ENCODE peak calls at places on chromosomes 6 and 20, in nine cellular contexts. One of them, this sample, is unnamed.

GRCh38 chr6:121310495-121310894 is 23.8 kb downstream of the TBC1D32 start:
- DNase-seq in transverse colon: no peak
- DNase-seq in CD4-positive, alpha-beta memory T cell: no peak
- DNase-seq in neural progenitor cell: no peak
- DNase-seq in right cardiac atrium: no peak
- DNase-seq in H9: no peak
- DNase-seq in adrenal gland: no peak
- DNase-seq in mammary epithelial cell: no peak
- DNase-seq in endothelial cell of umbilical vein: no peak
- DNase-seq in this sample: no peak

GRCh38 chr20:36919715-36920333 is 31.7 kb downstream of the SAMHD1 start:
- DNase-seq in endothelial cell of umbilical vein: peak; percentile 67
- DNase-seq in H9: no peak
- DNase-seq in neural progenitor cell: peak; percentile 66
- DNase-seq in mammary epithelial cell: peak; percentile 42
- DNase-seq in transverse colon: no peak
- DNase-seq in right cardiac atrium: no peak
- DNase-seq in CD4-positive, alpha-beta memory T cell: peak; percentile 61
- DNase-seq in adrenal gland: peak; percentile 39
- DNase-seq in this sample: no peak

GRCh38 chr6:106746660-106747059 is 117.3 kb downstream of the QRSL1 start:
- DNase-seq in adrenal gland: no peak
- DNase-seq in CD4-positive, alpha-beta memory T cell: no peak
- DNase-seq in mammary epithelial cell: peak; percentile 100
- DNase-seq in transverse colon: no peak
- DNase-seq in neural progenitor cell: no peak
- DNase-seq in right cardiac atrium: no peak
- DNase-seq in endothelial cell of umbilical vein: no peak
- DNase-seq in H9: no peak
- DNase-seq in this sample: peak; percentile 100

GRCh38 chr20:60482201-60482600 is 524.0 kb downstream of the CDH26 start:
- DNase-seq in CD4-positive, alpha-beta memory T cell: no peak
- DNase-seq in H9: no peak
- DNase-seq in transverse colon: no peak
- DNase-seq in endothelial cell of umbilical vein: no peak
- DNase-seq in mammary epithelial cell: no peak
- DNase-seq in adrenal gland: no peak
- DNase-seq in right cardiac atrium: no peak
- DNase-seq in neural progenitor cell: no peak
- DNase-seq in this sample: no peak

GRCh38 chr20:56111951-56112730 is 106.8 kb upstream of the CBLN4 start:
- DNase-seq in CD4-positive, alpha-beta memory T cell: no peak
- DNase-seq in neural progenitor cell: no peak
- DNase-seq in transverse colon: no peak
- DNase-seq in endothelial cell of umbilical vein: no peak
- DNase-seq in adrenal gland: no peak
- DNase-seq in H9: no peak
- DNase-seq in right cardiac atrium: no peak
- DNase-seq in mammary epithelial cell: peak; percentile 32
- DNase-seq in this sample: no peak

GRCh38 chr6:27791182-27791939 is 120.8 kb downstream of the OR2B2 start:
- DNase-seq in CD4-positive, alpha-beta memory T cell: no peak
- DNase-seq in right cardiac atrium: peak; percentile 72
- DNase-seq in endothelial cell of umbilical vein: peak; percentile 88
- DNase-seq in transverse colon: peak; percentile 54
- DNase-seq in adrenal gland: peak; percentile 48
- DNase-seq in neural progenitor cell: peak; percentile 65
- DNase-seq in mammary epithelial cell: peak; percentile 85
- DNase-seq in H9: peak; percentile 70
- DNase-seq in this sample: peak; percentile 27

GRCh38 chr20:13819885-13820645 is 35.2 kb downstream of the NDUFAF5 start:
- DNase-seq in transverse colon: no peak
- DNase-seq in CD4-positive, alpha-beta memory T cell: no peak
- DNase-seq in neural progenitor cell: peak; percentile 59
- DNase-seq in mammary epithelial cell: peak; percentile 74
- DNase-seq in adrenal gland: no peak
- DNase-seq in right cardiac atrium: peak; percentile 43
- DNase-seq in H9: peak; percentile 38
- DNase-seq in endothelial cell of umbilical vein: peak; percentile 60
- DNase-seq in this sample: peak; percentile 31

GRCh38 chr20:40583195-40583594 is 105.8 kb downstream of the MAFB start:
- DNase-seq in right cardiac atrium: peak; percentile 70
- DNase-seq in mammary epithelial cell: no peak
- DNase-seq in neural progenitor cell: no peak
- DNase-seq in transverse colon: peak; percentile 19
- DNase-seq in adrenal gland: no peak
- DNase-seq in H9: no peak
- DNase-seq in endothelial cell of umbilical vein: no peak
- DNase-seq in CD4-positive, alpha-beta memory T cell: no peak
- DNase-seq in this sample: no peak

GRCh38 chr6:149334682-149335160 is 17.2 kb downstream of the TAB2 start:
- DNase-seq in CD4-positive, alpha-beta memory T cell: no peak
- DNase-seq in transverse colon: no peak
- DNase-seq in endothelial cell of umbilical vein: peak; percentile 83
- DNase-seq in neural progenitor cell: no peak
- DNase-seq in H9: no peak
- DNase-seq in right cardiac atrium: peak; percentile 50
- DNase-seq in adrenal gland: no peak
- DNase-seq in mammary epithelial cell: peak; percentile 76
- DNase-seq in this sample: peak; percentile 57

GRCh38 chr6:156013155-156013554 is 557.5 kb upstream of the NOX3 start:
- DNase-seq in adrenal gland: no peak
- DNase-seq in H9: no peak
- DNase-seq in neural progenitor cell: no peak
- DNase-seq in right cardiac atrium: no peak
- DNase-seq in mammary epithelial cell: no peak
- DNase-seq in endothelial cell of umbilical vein: peak; percentile 50
- DNase-seq in transverse colon: no peak
- DNase-seq in CD4-positive, alpha-beta memory T cell: no peak
- DNase-seq in this sample: no peak

GRCh38 chr6:84779380-84779779 is 15.0 kb upstream of the TBX18 start:
- DNase-seq in CD4-positive, alpha-beta memory T cell: no peak
- DNase-seq in endothelial cell of umbilical vein: no peak
- DNase-seq in right cardiac atrium: no peak
- DNase-seq in mammary epithelial cell: no peak
- DNase-seq in transverse colon: no peak
- DNase-seq in adrenal gland: no peak
- DNase-seq in neural progenitor cell: no peak
- DNase-seq in H9: peak; percentile 32
- DNase-seq in this sample: no peak

GRCh38 chr6:137222376-137222775 is 3.2 kb upstream of the IFNGR1 start:
- DNase-seq in CD4-positive, alpha-beta memory T cell: no peak
- DNase-seq in neural progenitor cell: no peak
- DNase-seq in endothelial cell of umbilical vein: peak; percentile 85
- DNase-seq in transverse colon: no peak
- DNase-seq in mammary epithelial cell: no peak
- DNase-seq in adrenal gland: no peak
- DNase-seq in H9: no peak
- DNase-seq in right cardiac atrium: no peak
- DNase-seq in this sample: no peak

GRCh38 chr20:46631212-46631869 is 19.9 kb downstream of the SLC13A3 start:
- DNase-seq in adrenal gland: peak; percentile 23
- DNase-seq in neural progenitor cell: peak; percentile 40
- DNase-seq in CD4-positive, alpha-beta memory T cell: no peak
- DNase-seq in right cardiac atrium: no peak
- DNase-seq in endothelial cell of umbilical vein: no peak
- DNase-seq in H9: no peak
- DNase-seq in transverse colon: no peak
- DNase-seq in mammary epithelial cell: peak; percentile 26
- DNase-seq in this sample: no peak
- H3K27ac ChIP-seq in adrenal gland: no peak overlapping the region
- H3K27ac ChIP-seq in neural progenitor cell: no peak overlapping the region
- H3K27ac ChIP-seq in CD4-positive, alpha-beta memory T cell: no peak overlapping the region
- H3K27ac ChIP-seq in right cardiac atrium: no peak overlapping the region
- H3K27ac ChIP-seq in endothelial cell of umbilical vein: no peak overlapping the region
- H3K27ac ChIP-seq in H9: no peak overlapping the region
- H3K27ac ChIP-seq in transverse colon: no peak overlapping the region
- H3K27ac ChIP-seq in mammary epithelial cell: no peak overlapping the region
- H3K27ac ChIP-seq in this sample: no peak overlapping the region

DNA sequence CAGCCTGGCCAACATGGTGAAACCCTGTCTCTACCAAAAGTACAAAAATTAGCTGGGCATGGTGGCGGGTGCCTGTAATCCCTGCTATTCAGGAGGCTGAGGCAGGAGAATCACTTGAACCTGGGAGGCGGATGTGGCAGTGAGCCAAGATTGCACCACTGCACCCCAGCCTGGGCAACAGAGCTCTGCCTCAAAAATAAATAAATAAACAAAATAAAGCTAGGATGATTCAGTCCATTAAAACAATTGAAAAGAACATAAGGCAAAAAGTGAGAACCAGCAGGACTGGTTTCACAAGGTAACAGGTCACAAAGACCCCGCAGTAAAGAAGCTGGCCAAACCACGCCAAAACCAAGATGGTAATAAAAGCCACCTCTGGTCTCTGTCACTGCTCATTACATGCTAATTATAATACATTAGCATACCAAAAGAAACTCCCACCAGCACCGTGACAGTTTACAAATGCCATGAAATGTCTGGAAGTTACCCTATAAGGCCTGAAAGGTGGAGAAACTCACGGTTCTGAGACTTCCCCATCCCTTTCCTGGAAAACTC is 10.4 kb downstream of the LAMA4 start:
- DNase-seq in adrenal gland: no peak
- DNase-seq in H9: no peak
- DNase-seq in neural progenitor cell: no peak
- DNase-seq in transverse colon: no peak
- DNase-seq in CD4-positive, alpha-beta memory T cell: no peak
- DNase-seq in mammary epithelial cell: peak; percentile 8
- DNase-seq in right cardiac atrium: peak; percentile 56
- DNase-seq in endothelial cell of umbilical vein: peak; percentile 16
- DNase-seq in this sample: no peak
- H3K27ac ChIP-seq in adrenal gland: no peak overlapping the region
- H3K27ac ChIP-seq in H9: no peak overlapping the region
- H3K27ac ChIP-seq in neural progenitor cell: no peak overlapping the region
- H3K27ac ChIP-seq in transverse colon: peak overlapping the region; percentile 89
- H3K27ac ChIP-seq in CD4-positive, alpha-beta memory T cell: no peak overlapping the region
- H3K27ac ChIP-seq in mammary epithelial cell: no peak overlapping the region
- H3K27ac ChIP-seq in right cardiac atrium: peak overlapping the region; percentile 37
- H3K27ac ChIP-seq in endothelial cell of umbilical vein: peak overlapping the region; percentile 6
- H3K27ac ChIP-seq in this sample: no peak overlapping the region

GRCh38 chr20:62742550-62742949 is 33.9 kb downstream of the NTSR1 start:
- DNase-seq in adrenal gland: no peak
- DNase-seq in H9: no peak
- DNase-seq in mammary epithelial cell: no peak
- DNase-seq in CD4-positive, alpha-beta memory T cell: no peak
- DNase-seq in endothelial cell of umbilical vein: no peak
- DNase-seq in right cardiac atrium: no peak
- DNase-seq in neural progenitor cell: no peak
- DNase-seq in transverse colon: peak; percentile 1
- DNase-seq in this sample: no peak
- H3K27ac ChIP-seq in adrenal gland: no peak overlapping the region
- H3K27ac ChIP-seq in H9: no peak overlapping the region
- H3K27ac ChIP-seq in mammary epithelial cell: no peak overlapping the region
- H3K27ac ChIP-seq in CD4-positive, alpha-beta memory T cell: no peak overlapping the region
- H3K27ac ChIP-seq in endothelial cell of umbilical vein: no peak overlapping the region
- H3K27ac ChIP-seq in right cardiac atrium: no peak overlapping the region
- H3K27ac ChIP-seq in neural progenitor cell: no peak overlapping the region
- H3K27ac ChIP-seq in transverse colon: no peak overlapping the region
- H3K27ac ChIP-seq in this sample: no peak overlapping the region

GRCh38 chr6:11459002-11459658 is 78.4 kb upstream of the TMEM170B start:
- DNase-seq in right cardiac atrium: no peak
- DNase-seq in endothelial cell of umbilical vein: no peak
- DNase-seq in H9: no peak
- DNase-seq in CD4-positive, alpha-beta memory T cell: no peak
- DNase-seq in adrenal gland: no peak
- DNase-seq in neural progenitor cell: peak; percentile 40
- DNase-seq in transverse colon: no peak
- DNase-seq in mammary epithelial cell: no peak
- DNase-seq in this sample: no peak
- H3K27ac ChIP-seq in right cardiac atrium: no peak overlapping the region
- H3K27ac ChIP-seq in endothelial cell of umbilical vein: no peak overlapping the region
- H3K27ac ChIP-seq in H9: no peak overlapping the region
- H3K27ac ChIP-seq in CD4-positive, alpha-beta memory T cell: no peak overlapping the region
- H3K27ac ChIP-seq in adrenal gland: no peak overlapping the region
- H3K27ac ChIP-seq in neural progenitor cell: no peak overlapping the region
- H3K27ac ChIP-seq in transverse colon: no peak overlapping the region
- H3K27ac ChIP-seq in mammary epithelial cell: no peak overlapping the region
- H3K27ac ChIP-seq in this sample: no peak overlapping the region

This sample was measured in epithelial cell of prostate.